ENCODE peak calls at places on chromosomes 13 and 19, in four cellular contexts. Y is activated effector memory CD4-positive, alpha-beta T cell treated with anti-CD3 and anti-CD28 coated beads, Interleukin-2, amount 50 U/mL, for 16 hours; Z is GM12892; E is A549. B is an unnamed sample.

GRCh38 chr13:29924482-29924884 is 74.1 kb upstream of the UBL3 start:
- DNase-seq in Y (no peak), Z (no peak), E (peak; percentile 35), B (no peak)

GRCh38 chr13:46893820-46894533 is 2.9 kb downstream of the HTR2A start:
- DNase-seq in Y (peak; percentile 86), E (peak; percentile 31), Z (peak; percentile 66), B (peak; percentile 39)

GRCh38 chr13:85772379-85772778 is 26.8 kb downstream of the SLITRK6 start:
- DNase-seq in Z (no peak), Y (no peak), E (no peak), B (no peak)

GRCh38 chr19:52007436-52007804 is 591 bp downstream of the ZNF615 start:
- DNase-seq in Y (no peak), Z (no peak), E (no peak), B (no peak)

GRCh38 chr19:16061943-16062342 is 14.4 kb upstream of the TPM4 start:
- DNase-seq in E (no peak), Z (no peak), Y (peak; percentile 52), B (no peak)

GRCh38 chr13:29771247-29771646 is 79.2 kb downstream of the UBL3 start:
- DNase-seq in Z (no peak), Y (no peak), E (no peak), B (no peak)

GRCh38 chr19:10911579-10912363 is 16.7 kb downstream of the YIPF2 start:
- DNase-seq in Z (no peak), Y (no peak), E (no peak), B (no peak)

GRCh38 chr19:28292822-28293500 is 920.0 kb downstream of the UQCRFS1 start:
- DNase-seq in Y (no peak), E (no peak), Z (no peak), B (no peak)

GRCh38 chr13:44470623-44471562 is 97.3 kb downstream of the SERP2 start:
- DNase-seq in Z (no peak), E (no peak), Y (no peak), B (no peak)

GRCh38 chr19:17346109-17346671 is 8.8 kb downstream of the GTPBP3 start:
- DNase-seq in Z (peak; percentile 88), E (peak; percentile 58), Y (peak; percentile 92), B (peak; percentile 80)

GRCh38 chr13:110676057-110676510 is 29.8 kb downstream of the CARS2 start:
- DNase-seq in Z (no peak), Y (no peak), E (no peak), B (no peak)

GRCh38 chr13:95239293-95239692 is 62.0 kb downstream of the ABCC4 start:
- DNase-seq in Y (no peak), Z (no peak), E (no peak), B (no peak)

GRCh38 chr19:33781996-33782395 is 14.7 kb upstream of the KCTD15 start:
- DNase-seq in Z (no peak), Y (no peak), E (peak; percentile 49), B (no peak)

B was measured in HuH-7.5.